ENCODE peak calls at places on chromosome 6, in eight cellular contexts. E is activated CD4-positive, CD25-positive, alpha-beta regulatory T cell; I is activated naive CD4-positive, alpha-beta T cell; P is T-helper 2 cell; F is COR-L47; J is stimulated activated effector memory CD8-positive, alpha-beta T cell treated with anti-CD3 and anti-CD28 coated beads, Interleukin-12 subunit alpha, Interleukin-12 subunit beta, amount 100 ng/mL, for 72 hours; V is right cardiac atrium; G is activated gamma-delta T cell treated with Interleukin-2 at 50 U/mL for 16 hours. K is an unnamed sample.

GRCh38 chr6:11179088-11179977 is 53.1 kb downstream of the NEDD9 start:
- DNase-seq in E (no peak), I (no peak), P (no peak), F (no peak), J (no peak), V (no peak), G (no peak), K (no peak)

GRCh38 chr6:358432-358831 is 33.1 kb upstream of the IRF4 start:
- DNase-seq in E (no peak), I (no peak), P (no peak), F (no peak), J (no peak), V (no peak), G (no peak), K (no peak)

GRCh38 chr6:167501831-167502385 is 177.0 kb downstream of the TTLL2 start:
- DNase-seq in E (no peak), I (no peak), P (no peak), F (no peak), J (no peak), V (no peak), G (no peak), K (peak; percentile 2)

GRCh38 chr6:158408552-158409130 is 96.4 kb downstream of the TULP4 start:
- DNase-seq in E (no peak), I (no peak), P (no peak), F (no peak), J (no peak), V (peak; percentile 82), G (no peak), K (no peak)

GRCh38 chr6:81265106-81265505 is 487.4 kb downstream of the TENT5A start:
- DNase-seq in E (no peak), I (no peak), P (no peak), F (no peak), J (no peak), V (peak; percentile 22), G (no peak), K (no peak)

GRCh38 chr6:136647363-136647763 is 97.1 kb upstream of the MAP7 start:
- DNase-seq in E (no peak), I (no peak), P (no peak), F (no peak), J (no peak), V (no peak), G (peak; percentile 10), K (peak; percentile 77)

GRCh38 chr6:167506443-167507231 is 181.8 kb downstream of the TTLL2 start:
- DNase-seq in E (no peak), I (no peak), P (no peak), F (no peak), J (no peak), V (no peak), G (no peak), K (no peak)

GRCh38 chr6:163764565-163764964 is 350.0 kb downstream of the QKI start:
- DNase-seq in E (no peak), I (no peak), P (no peak), F (no peak), J (no peak), V (no peak), G (no peak), K (no peak)

GRCh38 chr6:140193269-140193668 is 818.8 kb upstream of the CITED2 start:
- DNase-seq in E (no peak), I (no peak), P (no peak), F (no peak), J (no peak), V (no peak), G (no peak), K (peak; percentile 50)

GRCh38 chr6:31657406-31658157 is 1.9 kb downstream of the APOM start:
- DNase-seq in E (no peak), I (no peak), P (no peak), F (no peak), J (no peak), V (no peak), G (no peak), K (no peak)

GRCh38 chr6:158536891-158537798 is 22.7 kb upstream of the TMEM181 start:
- DNase-seq in E (no peak), I (no peak), P (peak; percentile 21), F (peak; percentile 80), J (no peak), V (peak; percentile 43), G (no peak), K (no peak)

GRCh38 chr6:39530201-39530759 is 194.9 kb downstream of the KIF6 start:
- DNase-seq in E (no peak), I (no peak), P (no peak), F (no peak), J (no peak), V (no peak), G (no peak), K (peak; percentile 77)

GRCh38 chr6:106227612-106228507 is 97.7 kb downstream of the ATG5 start:
- DNase-seq in E (no peak), I (no peak), P (no peak), F (no peak), J (no peak), V (no peak), G (no peak), K (peak; percentile 9)

GRCh38 chr6:10033223-10033829 is 381.5 kb downstream of the TFAP2A start:
- DNase-seq in E (no peak), I (no peak), P (no peak), F (peak; percentile 26), J (no peak), V (no peak), G (no peak), K (peak; percentile 10)

GRCh38 chr6:140907235-140907634 is 1225.5 kb upstream of the GJE1 start:
- DNase-seq in E (no peak), I (no peak), P (no peak), F (no peak), J (no peak), V (peak; percentile 11), G (no peak), K (no peak)

GRCh38 chr6:12148317-12148801 is 136.2 kb downstream of the HIVEP1 start:
- DNase-seq in E (no peak), I (no peak), P (no peak), F (no peak), J (no peak), V (no peak), G (no peak), K (no peak)

GRCh38 chr6:42984924-42985475 is 630 bp downstream of the PPP2R5D start:
- DNase-seq in E (no peak), I (no peak), P (no peak), F (no peak), J (peak; percentile 5), V (no peak), G (no peak), K (peak; percentile 51)

GRCh38 chr6:30542915-30543314 is 13.4 kb downstream of the GNL1 start:
- DNase-seq in E (no peak), I (no peak), P (no peak), F (no peak), J (no peak), V (no peak), G (no peak), K (no peak)

GRCh38 chr6:27178860-27179259 is 68.6 kb upstream of the PRSS16 start:
- DNase-seq in E (no peak), I (no peak), P (no peak), F (no peak), J (no peak), V (no peak), G (no peak), K (no peak)

GRCh38 chr6:68082086-68082485 is 553.0 kb upstream of the ADGRB3 start:
- DNase-seq in E (no peak), I (no peak), P (no peak), F (no peak), J (no peak), V (no peak), G (no peak), K (peak; percentile 88)

GRCh38 chr6:127550403-127550802 is 26.6 kb upstream of the C6orf58 start:
- DNase-seq in E (no peak), I (no peak), P (no peak), F (no peak), J (no peak), V (no peak), G (no peak), K (no peak)

GRCh38 chr6:99295276-99295675 is 54.2 kb downstream of the FAXC start:
- DNase-seq in E (no peak), I (no peak), P (no peak), F (no peak), J (no peak), V (no peak), G (no peak), K (no peak)

GRCh38 chr6:111530777-111531176 is 47.8 kb upstream of the REV3L start:
- DNase-seq in E (no peak), I (no peak), P (no peak), F (no peak), J (no peak), V (no peak), G (no peak), K (no peak)

GRCh38 chr6:11552390-11552789 is 14.8 kb downstream of the TMEM170B start:
- DNase-seq in E (no peak), I (no peak), P (no peak), F (no peak), J (no peak), V (no peak), G (no peak), K (peak; percentile 57)